ENCODE peak calls at places on chromosomes 16 and 17, in seven cellular contexts. K, P, C, W, O, A and J are unnamed samples.

GRCh38 chr17:61699694-61700093 is 108.7 kb upstream of the NACA2 start:
- DNase-seq in K (no peak), P (no peak), C (no peak), W (no peak), O (no peak), A (no peak), J (no peak)

GRCh38 chr16:27775254-27775653 is 225.3 kb downstream of the KATNIP start:
- DNase-seq in K (no peak), P (no peak), C (no peak), W (peak), O (no peak), A (no peak), J (no peak)

GRCh38 chr17:73309727-73310555 is 1.9 kb downstream of the CDC42EP4 start:
- DNase-seq in K (no peak), P (no peak), C (no peak), W (no peak), O (no peak), A (no peak), J (no peak)

GRCh38 chr16:66653581-66654350 is 42.8 kb downstream of the CMTM4 start:
- DNase-seq in K (no peak), P (no peak), C (no peak), W (no peak), O (no peak), A (no peak), J (no peak)

GRCh38 chr17:897970-898619 is 81.5 kb downstream of the NXN start:
- DNase-seq in K (no peak), P (no peak), C (no peak), W (no peak), O (no peak), A (no peak), J (no peak)

GRCh38 chr17:19720631-19721426 is 4.4 kb upstream of the SLC47A2 start:
- DNase-seq in K (no peak), P (no peak), C (no peak), W (no peak), O (no peak), A (peak), J (no peak)

GRCh38 chr16:12099451-12100123 is 123.1 kb downstream of the SNX29 start:
- DNase-seq in K (no peak), P (no peak), C (no peak), W (no peak), O (no peak), A (no peak), J (no peak)

GRCh38 chr16:63461248-63461841 is 1425.1 kb upstream of the CDH8 start:
- DNase-seq in K (peak), P (no peak), C (no peak), W (no peak), O (no peak), A (no peak), J (no peak)

GRCh38 chr16:35140293-35140986 is 1681.0 kb downstream of the TP53TG3F start:
- DNase-seq in K (no peak), P (no peak), C (no peak), W (no peak), O (no peak), A (no peak), J (no peak)

GRCh38 chr17:43676471-43676870 is 14.7 kb upstream of the MEOX1 start:
- DNase-seq in K (peak), P (no peak), C (peak), W (no peak), O (no peak), A (no peak), J (no peak)

GRCh38 chr17:29682054-29682453 is 59.3 kb upstream of the CORO6 start:
- DNase-seq in K (no peak), P (no peak), C (no peak), W (no peak), O (no peak), A (no peak), J (no peak)

GRCh38 chr16:66636199-66636598 is 31.7 kb downstream of the CMTM3 start:
- DNase-seq in K (no peak), P (no peak), C (no peak), W (no peak), O (no peak), A (no peak), J (no peak)

GRCh38 chr17:72223816-72224215 is 103.0 kb downstream of the SOX9 start:
- DNase-seq in K (no peak), P (no peak), C (no peak), W (no peak), O (no peak), A (no peak), J (no peak)

GRCh38 chr17:35079547-35079946 is 16.0 kb upstream of the RFFL start:
- DNase-seq in K (no peak), P (no peak), C (no peak), W (no peak), O (no peak), A (no peak), J (no peak)

GRCh38 chr16:22206847-22207714 is 1.0 kb downstream of the EEF2K start:
- DNase-seq in K (peak), P (no peak), C (peak), W (peak), O (peak), A (peak), J (peak)

GRCh38 chr16:14375132-14375491 is 254.9 kb downstream of the PARN start:
- DNase-seq in K (peak), P (no peak), C (no peak), W (no peak), O (no peak), A (no peak), J (no peak)

GRCh38 chr16:83898463-83899271 is at the start of gene MLYCD:
- DNase-seq in K (peak), P (no peak), C (peak), W (peak), O (peak), A (peak), J (peak)

GRCh38 chr16:54140057-54140787 is 146.4 kb downstream of the IRX3 start:
- DNase-seq in K (no peak), P (no peak), C (no peak), W (no peak), O (no peak), A (no peak), J (no peak)

GRCh38 chr17:37399404-37399803 is 7.2 kb downstream of the ACACA start:
- DNase-seq in K (peak), P (no peak), C (no peak), W (no peak), O (no peak), A (no peak), J (no peak)

GRCh38 chr17:20926532-20926931 is 116.3 kb downstream of the USP22 start:
- DNase-seq in K (peak), P (no peak), C (no peak), W (no peak), O (no peak), A (no peak), J (no peak)

GRCh38 chr17:38798614-38799500 is 499 bp downstream of the PIP4K2B start:
- DNase-seq in K (peak), P (no peak), C (peak), W (peak), O (peak), A (no peak), J (peak)

GRCh38 chr17:18921912-18922451 is 30.0 kb upstream of the SLC5A10 start:
- DNase-seq in K (peak), P (peak), C (no peak), W (no peak), O (no peak), A (no peak), J (no peak)

GRCh38 chr17:66399441-66399840 is 97.0 kb downstream of the PRKCA start:
- DNase-seq in K (no peak), P (no peak), C (no peak), W (no peak), O (no peak), A (no peak), J (no peak)
- H3K27ac ChIP-seq in K (no peak), P (no peak), C (no peak), W (no peak), O (no peak), A (no peak), J (no peak)

DNA sequence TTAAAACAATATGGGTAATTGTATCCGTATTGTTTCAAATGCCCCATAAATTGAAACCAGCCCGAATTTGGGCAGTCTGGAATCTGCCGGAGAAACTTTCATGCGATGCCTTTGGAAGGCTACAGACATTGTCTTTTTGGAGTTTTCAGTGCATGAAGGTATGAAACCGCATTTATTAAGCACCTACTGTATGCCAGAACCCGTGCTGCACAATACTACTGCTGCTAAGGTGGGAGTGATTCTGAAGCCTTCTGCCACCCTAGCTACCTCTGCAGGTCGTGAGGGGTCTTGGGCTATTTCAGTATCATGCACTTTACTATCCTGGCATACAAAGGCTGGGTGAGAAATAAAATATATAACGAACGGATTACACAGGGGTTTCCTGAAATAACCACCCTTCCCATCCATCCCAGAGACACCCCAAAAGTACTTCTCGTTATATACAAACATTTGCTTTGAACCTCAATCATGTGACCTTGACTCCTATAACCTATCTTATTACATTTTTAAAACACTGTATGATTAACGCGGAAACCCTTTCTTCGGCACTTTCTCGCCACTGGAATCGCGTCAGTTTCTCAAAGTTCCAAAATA is 1.0 kb upstream of the MSI2 start:
- DNase-seq in K (no peak), P (no peak), C (no peak), W (no peak), O (no peak), A (no peak), J (no peak)
- H3K27ac ChIP-seq in K (no peak), P (no peak), C (peak), W (peak), O (peak), A (peak), J (peak)

DNA sequence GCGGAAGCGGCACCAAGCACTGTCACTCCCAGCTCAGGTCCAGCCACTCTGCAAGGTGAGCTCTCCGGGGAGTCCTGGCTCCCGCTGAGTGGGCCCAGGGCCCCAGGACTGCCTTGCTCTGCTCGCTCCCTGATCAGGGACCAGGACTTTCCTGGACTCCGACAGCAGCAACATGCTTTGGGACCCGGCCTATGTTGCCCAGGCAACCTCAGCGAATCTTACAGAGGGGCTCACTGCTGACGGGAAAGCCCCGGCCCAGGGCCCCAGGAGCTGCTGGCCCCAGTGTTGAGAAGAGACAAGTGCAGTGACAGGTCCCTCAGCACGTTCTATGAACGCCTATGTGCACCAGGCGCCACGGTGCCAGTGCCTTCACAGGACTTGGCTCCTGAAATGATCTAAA is 28.4 kb downstream of the C16orf74 start:
- DNase-seq in K (no peak), P (no peak), C (no peak), W (no peak), O (no peak), A (no peak), J (no peak)
- H3K27ac ChIP-seq in K (no peak), P (no peak), C (no peak), W (no peak), O (no peak), A (peak), J (no peak)

GRCh38 chr17:2106308-2106707 is 51.4 kb downstream of the HIC1 start:
- DNase-seq in K (no peak), P (no peak), C (no peak), W (no peak), O (no peak), A (no peak), J (no peak)

GRCh38 chr17:2107506-2107905 is 52.6 kb downstream of the HIC1 start:
- DNase-seq in K (no peak), P (no peak), C (peak), W (no peak), O (peak), A (no peak), J (no peak)

GRCh38 chr17:2108170-2108569 is 53.3 kb downstream of the HIC1 start:
- DNase-seq in K (no peak), P (no peak), C (no peak), W (no peak), O (no peak), A (no peak), J (no peak)

GRCh38 chr17:2107050-2107449 is 52.1 kb downstream of the HIC1 start:
- DNase-seq in K (no peak), P (no peak), C (no peak), W (no peak), O (no peak), A (no peak), J (no peak)

DNA sequence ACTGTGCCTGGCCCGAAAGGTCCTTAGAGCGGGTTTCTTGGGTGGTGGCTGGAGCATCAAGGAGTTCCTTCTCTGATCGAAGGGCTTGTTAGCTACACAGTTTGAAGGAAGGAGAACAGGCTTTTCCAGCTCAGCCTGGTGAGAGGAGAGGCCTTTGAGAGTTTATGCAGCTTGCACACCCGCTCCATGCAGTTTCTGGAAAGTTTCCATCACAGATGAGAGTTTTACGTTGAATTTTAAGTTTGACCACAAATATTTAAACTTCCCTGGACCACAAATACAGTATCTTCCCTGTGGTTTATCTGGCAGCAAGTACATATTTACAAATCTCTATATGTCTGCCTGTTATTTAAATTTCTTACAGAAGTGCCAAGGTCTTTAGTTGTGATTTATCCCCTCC is 56.8 kb downstream of the HIC1 start:
- DNase-seq in K (peak), P (peak), C (no peak), W (no peak), O (no peak), A (no peak), J (no peak)
- H3K27ac ChIP-seq in K (no peak), P (peak), C (no peak), W (no peak), O (no peak), A (no peak), J (no peak)

DNA sequence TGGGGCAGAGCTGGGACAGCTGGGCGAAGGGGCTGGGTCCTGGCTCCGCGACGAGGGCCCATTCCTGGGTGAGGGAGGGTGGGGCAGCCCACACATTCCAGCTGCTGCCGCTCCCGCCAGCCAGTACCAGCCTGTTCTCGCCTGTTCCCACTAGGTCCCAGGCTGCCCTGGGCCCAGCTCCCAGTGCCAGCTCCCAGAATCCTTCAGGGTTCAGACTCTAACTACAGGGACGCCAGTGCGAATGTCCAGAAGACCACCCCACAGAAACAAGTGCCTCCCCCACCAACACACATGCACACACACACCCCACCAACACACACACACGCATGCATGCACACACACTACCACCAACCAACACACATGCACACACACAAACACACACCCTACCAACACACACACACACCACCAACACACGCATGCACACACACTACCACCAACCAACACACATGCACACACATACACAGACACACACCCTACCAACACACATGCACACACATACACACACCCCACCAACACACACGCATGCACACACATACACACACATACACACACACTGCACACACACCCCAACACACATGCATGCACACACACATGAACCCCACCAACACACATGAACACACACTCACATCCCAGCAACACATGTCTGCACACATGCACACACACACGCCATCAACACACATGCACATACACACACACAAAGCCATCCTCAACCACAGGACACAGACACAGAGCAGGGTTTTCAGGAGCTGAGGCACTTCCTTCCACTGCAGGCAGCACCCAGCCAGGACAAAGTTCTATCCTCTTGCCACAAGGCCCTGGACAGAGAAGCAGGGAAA is 27.5 kb upstream of the KRT17 start:
- DNase-seq in K (no peak), P (no peak), C (no peak), W (peak), O (no peak), A (peak), J (no peak)
- H3K27ac ChIP-seq in K (no peak), P (no peak), C (peak), W (peak), O (no peak), A (no peak), J (no peak)

GRCh38 chr16:56645838-56646237 is 5.8 kb upstream of the MT1B start:
- DNase-seq in K (no peak), P (no peak), C (no peak), W (no peak), O (no peak), A (no peak), J (no peak)

GRCh38 chr16:56643833-56644232 is 5.4 kb downstream of the MT1A start:
- DNase-seq in K (no peak), P (no peak), C (no peak), W (no peak), O (no peak), A (no peak), J (no peak)

GRCh38 chr16:56645311-56645710 is 6.4 kb upstream of the MT1B start:
- DNase-seq in K (no peak), P (no peak), C (no peak), W (no peak), O (no peak), A (no peak), J (no peak)

GRCh38 chr16:56641166-56641565 is 2.7 kb downstream of the MT1A start:
- DNase-seq in K (no peak), P (no peak), C (no peak), W (no peak), O (no peak), A (no peak), J (no peak)

GRCh38 chr16:56643080-56643778 is 4.8 kb downstream of the MT1A start:
- DNase-seq in K (peak), P (no peak), C (peak), W (peak), O (peak), A (peak), J (peak)
- H3K27ac ChIP-seq in K (no peak), P (no peak), C (peak), W (no peak), O (peak), A (no peak), J (peak)

DNA sequence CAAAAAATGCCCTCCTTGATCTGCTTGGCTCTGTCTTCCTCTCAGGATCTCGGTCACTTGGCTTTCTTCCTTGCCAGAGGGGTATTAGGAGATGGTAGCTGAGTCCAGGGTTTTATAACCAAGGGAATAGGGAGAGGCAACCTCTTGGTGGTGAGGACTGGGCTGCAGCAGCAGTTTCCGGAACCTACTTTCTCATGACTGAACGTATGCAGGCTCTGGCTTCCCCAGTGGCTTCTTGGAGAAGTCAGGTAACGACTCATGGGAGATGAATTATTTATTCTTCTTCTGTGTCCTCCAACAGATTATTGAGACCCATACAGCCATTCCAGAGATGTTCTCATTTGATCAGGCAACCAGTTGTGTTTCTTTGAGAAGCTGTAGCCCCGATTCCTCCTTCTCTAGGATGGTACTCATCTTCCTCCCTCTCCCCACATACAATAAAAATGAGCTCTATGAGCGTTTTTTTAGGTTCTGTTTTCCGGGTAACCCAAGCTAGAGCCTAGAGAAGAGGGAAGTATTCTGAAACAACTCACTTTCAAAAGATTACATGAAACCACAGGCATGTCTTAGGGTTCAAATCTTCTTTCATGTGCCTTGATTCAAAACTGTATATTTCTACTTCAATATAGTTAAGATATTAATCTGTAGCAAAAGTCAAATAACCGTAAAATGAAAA is 22.3 kb upstream of the DHX40 start:
- DNase-seq in K (no peak), P (no peak), C (no peak), W (no peak), O (no peak), A (no peak), J (no peak)
- H3K27ac ChIP-seq in K (no peak), P (no peak), C (no peak), W (no peak), O (no peak), A (no peak), J (no peak)

GRCh38 chr16:57617604-57618111 is 10.8 kb upstream of the ADGRG1 start:
- DNase-seq in K (no peak), P (no peak), C (no peak), W (no peak), O (no peak), A (peak), J (no peak)

GRCh38 chr16:57620316-57621231 is 7.9 kb upstream of the ADGRG1 start:
- DNase-seq in K (no peak), P (no peak), C (no peak), W (peak), O (no peak), A (peak), J (no peak)

GRCh38 chr16:57619606-57620315 is 8.7 kb upstream of the ADGRG1 start:
- DNase-seq in K (no peak), P (no peak), C (no peak), W (peak), O (no peak), A (peak), J (no peak)

GRCh38 chr16:57618306-57619132 is 9.9 kb upstream of the ADGRG1 start:
- DNase-seq in K (no peak), P (no peak), C (no peak), W (peak), O (no peak), A (peak), J (no peak)

DNA sequence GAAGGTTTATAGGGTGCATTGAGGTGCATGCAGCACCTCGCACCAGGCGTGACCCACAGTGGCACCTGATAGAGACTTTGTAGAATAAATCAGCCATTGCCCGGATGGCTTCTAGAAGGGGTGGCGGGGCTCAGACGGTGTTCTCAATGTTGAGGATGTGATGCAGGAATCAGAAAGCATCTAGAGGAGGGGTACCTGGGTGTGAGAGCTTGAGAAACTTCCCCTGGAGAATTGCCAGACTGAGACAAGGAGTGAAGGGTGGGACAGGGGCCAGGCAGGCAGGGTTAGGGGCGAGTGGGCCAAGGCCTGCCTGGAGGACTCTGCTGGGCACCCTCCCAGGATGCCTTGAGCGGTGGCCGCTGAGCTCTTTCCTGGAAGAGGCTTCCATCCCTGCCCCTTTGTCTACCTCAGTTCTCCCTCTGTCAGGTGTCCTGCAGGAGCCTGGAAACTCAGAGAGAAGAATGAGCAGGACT is 9.3 kb upstream of the ADGRG1 start:
- DNase-seq in K (no peak), P (no peak), C (no peak), W (no peak), O (no peak), A (no peak), J (no peak)
- H3K27ac ChIP-seq in K (no peak), P (no peak), C (no peak), W (peak), O (no peak), A (no peak), J (no peak)